ENCODE peak calls at places on chromosome 19, in ten cellular contexts. C is NCI-H146; P is activated CD8-positive, alpha-beta memory T cell treated with anti-CD3 and anti-CD28 coated beads for 24 hours; L is stimulated activated naive CD4-positive, alpha-beta T cell; Q is DMS153; Z is foreskin fibroblast; G is left cardiac atrium; O is Peyer's patch; W is T-helper 2 cell; U is MCF 10A. T is an unnamed sample.

GRCh38 chr19:17202249-17202648 is 12.9 kb upstream of the USE1 start:
- DNase-seq in C (no peak), P (no peak), L (no peak), Q (no peak), Z (peak), G (no peak), O (no peak), W (no peak), U (peak), T (no peak)

GRCh38 chr19:30784850-30785459 is 412.8 kb downstream of the ZNF536 start:
- DNase-seq in C (peak), P (peak), L (peak), Q (no peak), Z (peak), G (no peak), O (peak), W (no peak), U (peak), T (no peak)

GRCh38 chr19:5927439-5927821 is 13.4 kb downstream of the CAPS start:
- DNase-seq in C (no peak), P (no peak), L (no peak), Q (no peak), Z (no peak), G (no peak), O (no peak), W (no peak), U (no peak), T (no peak)

GRCh38 chr19:38190061-38190460 is 34.0 kb downstream of the DPF1 start:
- DNase-seq in C (no peak), P (no peak), L (no peak), Q (no peak), Z (no peak), G (no peak), O (no peak), W (no peak), U (peak), T (no peak)

GRCh38 chr19:55225415-55225958 is 3.1 kb downstream of the TMEM86B start:
- DNase-seq in C (no peak), P (no peak), L (no peak), Q (no peak), Z (no peak), G (no peak), O (no peak), W (no peak), U (no peak), T (no peak)

GRCh38 chr19:50902640-50903039 is 8.6 kb downstream of the KLK4 start:
- DNase-seq in C (no peak), P (no peak), L (no peak), Q (no peak), Z (no peak), G (no peak), O (no peak), W (no peak), U (no peak), T (no peak)

GRCh38 chr19:28485300-28485699 is 727.7 kb downstream of the UQCRFS1 start:
- DNase-seq in C (no peak), P (no peak), L (no peak), Q (peak), Z (no peak), G (no peak), O (peak), W (no peak), U (no peak), T (no peak)

GRCh38 chr19:10102787-10103236 is 334 bp upstream of the ANGPTL6 start:
- DNase-seq in C (no peak), P (no peak), L (no peak), Q (no peak), Z (no peak), G (no peak), O (peak), W (no peak), U (no peak), T (no peak)

GRCh38 chr19:55620410-55620809 is 4.0 kb downstream of the ZNF784 start:
- DNase-seq in C (no peak), P (peak), L (peak), Q (no peak), Z (peak), G (no peak), O (no peak), W (no peak), U (no peak), T (no peak)

GRCh38 chr19:19459707-19460251 is 54.3 kb downstream of the GATAD2A start:
- DNase-seq in C (no peak), P (peak), L (peak), Q (no peak), Z (peak), G (peak), O (peak), W (peak), U (peak), T (peak)

GRCh38 chr19:30649934-30650614 is 277.9 kb downstream of the ZNF536 start:
- DNase-seq in C (peak), P (peak), L (no peak), Q (peak), Z (peak), G (no peak), O (no peak), W (no peak), U (peak), T (peak)

GRCh38 chr19:41000310-41000737 is 9.2 kb downstream of the CYP2B6 start:
- DNase-seq in C (no peak), P (no peak), L (no peak), Q (peak), Z (peak), G (no peak), O (peak), W (no peak), U (peak), T (no peak)

GRCh38 chr19:7833225-7834156 is 3.5 kb downstream of the EVI5L start:
- DNase-seq in C (no peak), P (no peak), L (no peak), Q (peak), Z (peak), G (peak), O (peak), W (no peak), U (peak), T (peak)

GRCh38 chr19:10604460-10604980 is 17.4 kb upstream of the AP1M2 start:
- DNase-seq in C (no peak), P (peak), L (no peak), Q (no peak), Z (no peak), G (peak), O (peak), W (no peak), U (no peak), T (no peak)

GRCh38 chr19:32296694-32297093 is 48.7 kb upstream of the ZNF507 start:
- DNase-seq in C (no peak), P (no peak), L (no peak), Q (no peak), Z (no peak), G (no peak), O (no peak), W (no peak), U (no peak), T (no peak)

GRCh38 chr19:42872608-42873007 is 6.9 kb downstream of the PSG1 start:
- DNase-seq in C (no peak), P (no peak), L (no peak), Q (no peak), Z (peak), G (no peak), O (no peak), W (no peak), U (no peak), T (no peak)

GRCh38 chr19:42360787-42361544 is 29.1 kb downstream of the CNFN start:
- DNase-seq in C (no peak), P (no peak), L (no peak), Q (no peak), Z (no peak), G (no peak), O (no peak), W (no peak), U (no peak), T (no peak)

GRCh38 chr19:3268763-3269162 is 44.3 kb downstream of the CELF5 start:
- DNase-seq in C (no peak), P (no peak), L (no peak), Q (no peak), Z (no peak), G (no peak), O (no peak), W (no peak), U (no peak), T (no peak)

GRCh38 chr19:39413269-39413902 is 917 bp downstream of the PLEKHG2 start:
- DNase-seq in C (peak), P (no peak), L (no peak), Q (no peak), Z (peak), G (peak), O (peak), W (no peak), U (no peak), T (peak)

GRCh38 chr19:6593651-6594416 is 2.9 kb upstream of the CD70 start:
- DNase-seq in C (no peak), P (no peak), L (no peak), Q (no peak), Z (no peak), G (no peak), O (no peak), W (no peak), U (no peak), T (no peak)

GRCh38 chr19:41411682-41412265 is 14.2 kb downstream of the BCKDHA start:
- DNase-seq in C (no peak), P (no peak), L (no peak), Q (no peak), Z (no peak), G (peak), O (no peak), W (no peak), U (peak), T (no peak)

GRCh38 chr19:57512845-57513244 is 13.1 kb downstream of the ZNF773 start:
- DNase-seq in C (no peak), P (no peak), L (no peak), Q (no peak), Z (peak), G (no peak), O (no peak), W (no peak), U (no peak), T (peak)

GRCh38 chr19:46422344-46422743 is 6.4 kb downstream of the PNMA8C start:
- DNase-seq in C (no peak), P (no peak), L (no peak), Q (no peak), Z (no peak), G (no peak), O (no peak), W (no peak), U (no peak), T (no peak)

GRCh38 chr19:7506385-7507328 is 9.2 kb upstream of the ZNF358 start:
- DNase-seq in C (peak), P (no peak), L (no peak), Q (peak), Z (peak), G (peak), O (peak), W (no peak), U (peak), T (peak)